ENCODE peak calls at places on chromosome 14, in six cellular contexts. B, T, G, D, O and Y are unnamed samples. For H3K27me3, the result is how much of the 10 kb centered on the place peaks cover.

GRCh38 chr14:102325791-102326345 is 6.3 kb downstream of the ZNF839 start:
- DNase-seq in T (no peak), B (no peak), O (no peak), D (no peak), G (no peak), Y (no peak)

GRCh38 chr14:101227611-101228594 is 324.4 kb upstream of the RTL1 start:
- DNase-seq in G (no peak), T (no peak), O (peak), D (no peak), B (peak), Y (no peak)

GRCh38 chr14:64968167-64968566 is 4.0 kb downstream of the RAB15 start:
- DNase-seq in B (no peak), D (no peak), O (no peak), T (no peak), G (no peak), Y (no peak)

GRCh38 chr14:99251721-99252120 is 20.3 kb downstream of the BCL11B start:
- DNase-seq in O (no peak), G (no peak), B (no peak), D (no peak), T (no peak), Y (no peak)

GRCh38 chr14:39469094-39469710 is 37.0 kb upstream of the FBXO33 start:
- DNase-seq in G (no peak), T (peak), B (no peak), D (no peak), O (no peak), Y (no peak)

GRCh38 chr14:24115451-24116110 is 832 bp upstream of the NRL start:
- DNase-seq in G (no peak), T (no peak), O (no peak), D (no peak), B (no peak), Y (no peak)

GRCh38 chr14:72646861-72647528 is 246.9 kb downstream of the DPF3 start:
- DNase-seq in B (no peak), D (no peak), T (no peak), G (no peak), O (no peak), Y (peak)

GRCh38 chr14:20679907-20680306 is 4.5 kb upstream of the RNASE4 start:
- DNase-seq in B (no peak), G (no peak), T (peak), D (peak), O (no peak), Y (peak)

GRCh38 chr14:91258876-91259275 is 14.4 kb upstream of the GPR68 start:
- DNase-seq in B (peak), T (no peak), D (no peak), G (no peak), O (no peak), Y (no peak)

GRCh38 chr14:90558983-90559590 is 162.3 kb downstream of the CALM1 start:
- DNase-seq in D (no peak), B (peak), O (no peak), G (no peak), T (no peak), Y (no peak)

GRCh38 chr14:95609398-95609990 is 74.6 kb downstream of the GLRX5 start:
- DNase-seq in T (peak), G (no peak), O (no peak), D (no peak), B (no peak), Y (peak)

GRCh38 chr14:67964391-67964812 is 144.8 kb downstream of the RAD51B start:
- DNase-seq in T (no peak), D (no peak), G (no peak), B (no peak), O (no peak), Y (no peak)

GRCh38 chr14:94110552-94111181 is at the start of gene IFI27:
- DNase-seq in T (peak), B (no peak), G (peak), D (peak), O (peak), Y (peak)

GRCh38 chr14:66540038-66540437 is 32.1 kb downstream of the GPHN start:
- DNase-seq in T (no peak), B (no peak), O (no peak), G (no peak), D (no peak), Y (no peak)

GRCh38 chr14:93269341-93270068 is 62.4 kb downstream of the UBR7 start:
- DNase-seq in B (no peak), T (peak), D (no peak), O (no peak), G (no peak), Y (no peak)

GRCh38 chr14:56342419-56342901 is 224.2 kb downstream of the PELI2 start:
- DNase-seq in G (no peak), B (no peak), T (no peak), O (no peak), D (no peak), Y (no peak)

DNA sequence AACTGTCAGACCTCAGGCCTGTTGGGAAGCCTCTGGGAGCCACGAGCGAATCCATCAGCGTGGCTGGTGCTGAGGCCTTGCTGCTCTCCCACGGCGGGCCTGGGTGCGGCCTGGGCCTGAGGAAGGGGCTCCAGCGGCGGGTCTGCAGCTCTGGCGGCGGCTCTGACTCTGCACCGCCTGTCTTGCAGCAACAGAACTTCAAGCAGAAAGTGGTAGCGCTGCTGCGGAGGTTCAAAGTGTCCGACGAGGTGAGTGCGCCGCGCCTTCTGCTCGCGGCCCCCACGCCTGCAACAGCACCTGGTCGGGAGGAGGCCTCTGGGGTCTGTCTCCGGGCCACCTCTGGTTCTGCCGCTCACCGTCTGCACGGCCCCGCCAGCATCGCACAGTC is 28.7 kb upstream of the TEX22 start:
- DNase-seq in D (no peak), B (no peak), O (no peak), T (no peak), G (no peak), Y (no peak)
- H3K27me3 ChIP-seq in D (under half), B (under half), O (under half), T (under half), G (under half), Y (under half)

GRCh38 chr14:37678916-37679315 is 83.5 kb downstream of the TTC6 start:
- DNase-seq in D (no peak), B (no peak), T (no peak), G (no peak), O (no peak), Y (no peak)
- H3K27me3 ChIP-seq in D (under half), B (under half), T (under half), G (under half), O (under half), Y (under half)

GRCh38 chr14:73666583-73666982 is 21.8 kb downstream of the DNAL1 start:
- DNase-seq in G (no peak), B (no peak), T (no peak), O (no peak), D (no peak), Y (no peak)
- H3K27me3 ChIP-seq in G (under half), B (under half), T (under half), O (under half), D (under half), Y (under half)

GRCh38 chr14:104589338-104590195 is 10.0 kb downstream of the C14orf180 start:
- DNase-seq in B (no peak), O (no peak), D (no peak), G (no peak), T (no peak), Y (no peak)
- H3K27me3 ChIP-seq in B (under half), O (under half), D (under half), G (under half), T (under half), Y (under half)

GRCh38 chr14:105482486-105483110 is 4.1 kb upstream of the CRIP1 start:
- DNase-seq in B (no peak), O (no peak), D (no peak), T (no peak), G (no peak), Y (no peak)
- H3K27me3 ChIP-seq in B (under half), O (under half), D (under half), T (under half), G (under half), Y (under half)

DNA sequence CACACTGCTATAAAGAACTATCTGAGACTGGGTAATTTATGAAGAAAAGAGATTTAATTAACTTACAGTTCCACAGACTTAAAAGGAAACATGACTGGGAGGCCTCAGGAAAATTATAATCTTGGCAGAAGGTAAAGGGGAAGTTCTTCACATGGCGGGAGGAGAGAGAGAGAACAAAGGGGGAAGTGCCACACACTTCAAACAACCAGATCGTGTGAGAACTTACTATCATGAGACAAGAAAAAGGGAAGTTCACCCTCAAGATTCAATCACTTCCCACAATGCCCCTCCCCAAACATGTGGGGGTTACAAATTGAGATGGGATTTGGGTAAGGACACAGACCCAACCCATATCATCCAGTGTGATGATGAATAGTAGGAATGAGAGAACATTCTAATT is 366.5 kb downstream of the LRFN5 start:
- DNase-seq in G (no peak), O (no peak), T (no peak), D (no peak), B (no peak), Y (no peak)
- H3K27me3 ChIP-seq in G (under half), O (under half), T (under half), D (under half), B (under half), Y (under half)

DNA sequence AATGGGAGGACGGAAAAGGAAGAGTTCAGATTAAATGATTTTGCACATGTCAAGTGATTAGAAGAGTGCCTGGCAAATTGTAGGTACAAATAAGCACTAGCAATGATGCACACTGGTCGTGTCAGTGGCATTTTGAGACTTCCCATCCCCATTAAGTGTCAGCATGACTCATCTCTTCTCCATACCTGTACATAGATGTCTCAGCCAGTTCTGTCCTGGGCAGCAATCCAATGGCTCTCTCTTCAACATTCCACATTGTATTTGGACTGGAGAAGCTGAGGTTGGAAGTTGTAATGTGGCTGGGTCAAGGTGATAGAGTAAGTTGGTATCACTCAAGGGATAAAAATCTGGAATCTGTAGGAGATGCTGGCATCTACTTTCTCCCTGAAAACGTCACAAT is 742.7 kb downstream of the VRK1 start:
- DNase-seq in B (no peak), O (no peak), T (no peak), D (no peak), G (no peak), Y (no peak)
- H3K27me3 ChIP-seq in B (under half), O (under half), T (under half), D (under half), G (under half), Y (under half)

GRCh38 chr14:69879175-69880047 is at the start of gene SMOC1:
- DNase-seq in B (peak), O (peak), D (peak), T (no peak), G (no peak), Y (peak)
- H3K27me3 ChIP-seq in B (under half), O (under half), D (under half), T (under half), G (under half), Y (under half)